ENCODE peak calls at places on chromosomes 6 and 20, in four cellular contexts. One of them, this sample, is unnamed.

GRCh38 chr6:136549359-136550044 is 720 bp downstream of the MAP7 start:
- DNase-seq in effector CD4-positive, alpha-beta T cell: no peak
- DNase-seq in M059J: no peak
- DNase-seq in GM23248: peak; percentile 19
- DNase-seq in this sample: peak; percentile 58

GRCh38 chr6:142412241-142412640 is 110.4 kb downstream of the ADGRG6 start:
- DNase-seq in effector CD4-positive, alpha-beta T cell: no peak
- DNase-seq in GM23248: no peak
- DNase-seq in M059J: no peak
- DNase-seq in this sample: no peak

GRCh38 chr6:16206595-16207037 is 31.8 kb upstream of the GMPR start:
- DNase-seq in effector CD4-positive, alpha-beta T cell: peak; percentile 11
- DNase-seq in M059J: peak; percentile 91
- DNase-seq in GM23248: peak; percentile 86
- DNase-seq in this sample: peak; percentile 66

GRCh38 chr6:158818008-158818579 is 1.1 kb downstream of the EZR start:
- DNase-seq in effector CD4-positive, alpha-beta T cell: peak; percentile 77
- DNase-seq in GM23248: peak; percentile 94
- DNase-seq in M059J: peak; percentile 83
- DNase-seq in this sample: peak; percentile 49

GRCh38 chr6:11974089-11974488 is 38.0 kb upstream of the HIVEP1 start:
- DNase-seq in effector CD4-positive, alpha-beta T cell: no peak
- DNase-seq in GM23248: peak; percentile 57
- DNase-seq in M059J: peak; percentile 65
- DNase-seq in this sample: no peak

GRCh38 chr20:59004493-59004762 is 2.6 kb downstream of the CTSZ start:
- DNase-seq in GM23248: no peak
- DNase-seq in M059J: no peak
- DNase-seq in effector CD4-positive, alpha-beta T cell: peak; percentile 55
- DNase-seq in this sample: no peak

GRCh38 chr6:85354761-85355618 is 94.9 kb upstream of the NT5E start:
- DNase-seq in effector CD4-positive, alpha-beta T cell: peak; percentile 21
- DNase-seq in GM23248: peak; percentile 85
- DNase-seq in M059J: peak; percentile 74
- DNase-seq in this sample: peak; percentile 31

GRCh38 chr6:33815854-33816253 is 12.1 kb upstream of the MLN start:
- DNase-seq in M059J: peak; percentile 45
- DNase-seq in effector CD4-positive, alpha-beta T cell: no peak
- DNase-seq in GM23248: peak; percentile 29
- DNase-seq in this sample: no peak

GRCh38 chr6:38137609-38138008 is 318.1 kb downstream of the ZFAND3 start:
- DNase-seq in effector CD4-positive, alpha-beta T cell: no peak
- DNase-seq in GM23248: no peak
- DNase-seq in M059J: no peak
- DNase-seq in this sample: no peak

GRCh38 chr20:44692932-44693476 is 22.2 kb upstream of the CCN5 start:
- DNase-seq in GM23248: peak; percentile 97
- DNase-seq in M059J: peak; percentile 100
- DNase-seq in effector CD4-positive, alpha-beta T cell: no peak
- DNase-seq in this sample: no peak

GRCh38 chr6:152071318-152071717 is 263.8 kb downstream of the ESR1 start:
- DNase-seq in GM23248: no peak
- DNase-seq in M059J: no peak
- DNase-seq in effector CD4-positive, alpha-beta T cell: no peak
- DNase-seq in this sample: no peak

GRCh38 chr6:53896237-53896636 is 101.4 kb downstream of the LRRC1 start:
- DNase-seq in effector CD4-positive, alpha-beta T cell: no peak
- DNase-seq in M059J: peak; percentile 48
- DNase-seq in GM23248: peak; percentile 18
- DNase-seq in this sample: no peak

GRCh38 chr20:59749293-59749680 is 144.9 kb downstream of the PHACTR3 start:
- DNase-seq in M059J: peak; percentile 42
- DNase-seq in GM23248: peak; percentile 96
- DNase-seq in effector CD4-positive, alpha-beta T cell: no peak
- DNase-seq in this sample: no peak

GRCh38 chr6:128414943-128415342 is 105.5 kb downstream of the PTPRK start:
- DNase-seq in M059J: no peak
- DNase-seq in effector CD4-positive, alpha-beta T cell: no peak
- DNase-seq in GM23248: no peak
- DNase-seq in this sample: no peak

GRCh38 chr20:19975436-19975799 is 41.7 kb upstream of the NAA20 start:
- DNase-seq in M059J: peak; percentile 75
- DNase-seq in effector CD4-positive, alpha-beta T cell: no peak
- DNase-seq in GM23248: peak; percentile 66
- DNase-seq in this sample: peak; percentile 62

This sample was measured in globus pallidus.